ENCODE peak calls at places on chromosome 10, in seven cellular contexts. K is mesendoderm, D is neuronal stem cell, U is IMR-90, A is trophoblast cell, B is H1, V is mesenchymal stem cell. N is an unnamed sample.

GRCh38 chr10:68871105-68871711 is 29.9 kb upstream of the DDX50 start:
- DNase-seq in K (peak), D (peak), U (peak), A (no peak), B (no peak), V (peak), N (no peak)

GRCh38 chr10:59680199-59680598 is 29.5 kb downstream of the SLC16A9 start:
- DNase-seq in K (no peak), D (no peak), U (no peak), A (no peak), B (no peak), V (no peak), N (no peak)

GRCh38 chr10:89710748-89711147 is 9.4 kb downstream of the KIF20B start:
- DNase-seq in K (no peak), D (no peak), U (peak), A (no peak), B (no peak), V (no peak), N (no peak)

GRCh38 chr10:118983263-118983662 is 46.3 kb upstream of the NANOS1 start:
- DNase-seq in K (no peak), D (no peak), U (no peak), A (no peak), B (no peak), V (no peak), N (peak)

GRCh38 chr10:132522521-132523411 is 14.8 kb upstream of the INPP5A start:
- DNase-seq in K (no peak), D (no peak), U (no peak), A (no peak), B (no peak), V (no peak), N (peak)

GRCh38 chr10:11175823-11176243 is 158.2 kb downstream of the CELF2 start:
- DNase-seq in K (no peak), D (no peak), U (no peak), A (no peak), B (no peak), V (no peak), N (no peak)

GRCh38 chr10:100980327-100981110 is 6.8 kb downstream of the MRPL43 start:
- DNase-seq in K (no peak), D (no peak), U (no peak), A (no peak), B (no peak), V (no peak), N (no peak)

GRCh38 chr10:126057494-126057893 is 161.1 kb downstream of the FANK1 start:
- DNase-seq in K (no peak), D (no peak), U (no peak), A (no peak), B (no peak), V (no peak), N (no peak)

GRCh38 chr10:113454341-113455061 is 98.4 kb upstream of the HABP2 start:
- DNase-seq in K (peak), D (peak), U (peak), A (peak), B (peak), V (peak), N (peak)

GRCh38 chr10:132427939-132428367 is 31.0 kb downstream of the PWWP2B start:
- DNase-seq in K (no peak), D (no peak), U (no peak), A (no peak), B (no peak), V (no peak), N (no peak)

GRCh38 chr10:107728807-107729206 is 564.3 kb upstream of the SORCS1 start:
- DNase-seq in K (no peak), D (no peak), U (no peak), A (no peak), B (no peak), V (no peak), N (no peak)

GRCh38 chr10:124349231-124349992 is 69.3 kb downstream of the OAT start:
- DNase-seq in K (no peak), D (no peak), U (no peak), A (no peak), B (no peak), V (no peak), N (peak)

GRCh38 chr10:43286076-43286805 is 19.4 kb upstream of the RASGEF1A start:
- DNase-seq in K (no peak), D (no peak), U (no peak), A (no peak), B (no peak), V (no peak), N (no peak)

GRCh38 chr10:8130973-8131911 is 76.8 kb downstream of the GATA3 start:
- DNase-seq in K (no peak), D (no peak), U (peak), A (peak), B (no peak), V (peak), N (no peak)

GRCh38 chr10:90418869-90419652 is 438.8 kb downstream of the HTR7 start:
- DNase-seq in K (no peak), D (no peak), U (peak), A (peak), B (no peak), V (peak), N (no peak)

GRCh38 chr10:3955954-3956617 is 171.1 kb upstream of the KLF6 start:
- DNase-seq in K (peak), D (no peak), U (no peak), A (peak), B (no peak), V (no peak), N (peak)

GRCh38 chr10:108230478-108231170 is 1066.1 kb upstream of the SORCS1 start:
- DNase-seq in K (no peak), D (no peak), U (no peak), A (no peak), B (no peak), V (no peak), N (no peak)

GRCh38 chr10:35421553-35422178 is 85.4 kb downstream of the CCNY start:
- DNase-seq in K (peak), D (no peak), U (peak), A (peak), B (no peak), V (peak), N (no peak)

GRCh38 chr10:116147162-116147906 is 125.7 kb downstream of the GFRA1 start:
- DNase-seq in K (no peak), D (no peak), U (no peak), A (no peak), B (no peak), V (no peak), N (no peak)

GRCh38 chr10:110721406-110722038 is 77.4 kb downstream of the RBM20 start:
- DNase-seq in K (no peak), D (no peak), U (no peak), A (no peak), B (no peak), V (no peak), N (no peak)

GRCh38 chr10:115914475-115914874 is 358.5 kb downstream of the GFRA1 start:
- DNase-seq in K (no peak), D (no peak), U (no peak), A (no peak), B (no peak), V (no peak), N (no peak)

GRCh38 chr10:102450374-102451104 is 804 bp downstream of the C10orf95 start:
- DNase-seq in K (peak), D (peak), U (peak), A (peak), B (no peak), V (peak), N (peak)

DNA sequence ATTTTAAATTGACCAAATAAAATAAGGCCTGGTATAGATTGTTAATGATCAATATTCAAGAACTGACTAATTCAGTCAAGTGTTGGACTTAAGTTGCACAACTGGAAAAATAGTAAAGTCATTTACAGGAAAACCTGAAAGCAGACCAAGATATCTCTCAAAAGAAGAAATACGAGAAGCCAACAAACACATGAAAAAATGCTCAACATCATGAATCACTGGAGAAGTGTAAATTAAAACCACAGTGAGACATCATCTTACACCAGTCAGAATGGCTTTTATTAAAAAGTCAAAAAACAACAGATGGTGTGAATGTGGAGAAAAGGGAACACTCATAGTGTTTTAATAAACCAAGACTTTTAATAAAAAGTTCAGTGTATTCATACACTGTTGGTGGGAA is 80.4 kb upstream of the MALRD1 start:
- DNase-seq in K (no peak), D (no peak), U (no peak), A (no peak), B (no peak), V (no peak), N (no peak)
- H3K4me2 ChIP-seq in K (no peak), D (no peak), U (no peak), A (no peak), B (no peak), V (no peak), N (no peak)

DNA sequence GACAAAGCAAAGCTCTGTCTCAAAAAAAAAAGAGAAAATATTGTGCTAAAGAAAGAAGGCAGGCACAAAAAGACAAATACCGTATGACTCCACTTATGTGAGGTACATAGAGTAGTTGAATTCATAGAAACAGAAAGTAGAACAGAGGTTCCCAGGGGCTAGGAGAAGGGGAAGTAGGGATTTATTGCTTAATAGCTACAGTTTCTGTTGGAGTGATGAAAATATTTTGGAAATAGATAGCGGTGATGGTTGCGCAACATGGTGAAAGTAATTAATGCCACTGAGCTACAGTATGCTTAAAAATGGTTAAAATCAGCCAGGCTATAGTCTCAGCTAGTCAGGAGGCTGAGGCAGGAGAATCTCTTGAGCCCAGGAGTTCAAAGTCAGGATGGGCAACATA is 18.5 kb upstream of the NPFFR1 start:
- DNase-seq in K (no peak), D (no peak), U (peak), A (no peak), B (no peak), V (peak), N (no peak)
- H2BK120ac ChIP-seq in K (no peak), D (no peak), U (no peak), A (no peak), B (no peak), V (no peak), N (no peak)

GRCh38 chr10:29276251-29276850 is 12.5 kb upstream of the LYZL1 start:
- DNase-seq in K (no peak), D (no peak), U (no peak), A (no peak), B (no peak), V (peak), N (no peak)
- H3K4me2 ChIP-seq in K (no peak), D (no peak), U (no peak), A (no peak), B (no peak), V (no peak), N (no peak)

DNA sequence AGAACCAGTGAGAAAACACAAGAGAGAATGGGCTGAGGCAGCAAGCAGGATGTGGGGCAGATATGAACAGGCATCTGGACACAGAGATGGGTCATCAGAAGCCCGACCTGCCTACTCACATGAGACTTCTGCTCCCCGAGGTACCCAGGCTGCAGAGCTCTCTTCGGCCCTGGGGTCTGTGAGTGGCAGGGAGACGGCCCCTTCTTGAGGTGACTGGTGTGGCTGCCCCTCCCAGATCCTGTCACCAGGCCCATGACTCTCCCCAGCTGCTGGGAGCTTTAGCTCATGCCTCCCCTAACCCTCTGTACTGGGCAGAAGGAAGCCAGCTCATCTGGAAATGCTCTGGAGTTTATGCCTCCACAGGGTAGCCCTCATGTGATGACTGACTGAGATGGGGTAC is 157.6 kb upstream of the PCBD1 start:
- DNase-seq in K (no peak), D (no peak), U (no peak), A (no peak), B (no peak), V (no peak), N (no peak)
- H2BK120ac ChIP-seq in K (no peak), D (no peak), U (no peak), A (no peak), B (no peak), V (no peak), N (no peak)

DNA sequence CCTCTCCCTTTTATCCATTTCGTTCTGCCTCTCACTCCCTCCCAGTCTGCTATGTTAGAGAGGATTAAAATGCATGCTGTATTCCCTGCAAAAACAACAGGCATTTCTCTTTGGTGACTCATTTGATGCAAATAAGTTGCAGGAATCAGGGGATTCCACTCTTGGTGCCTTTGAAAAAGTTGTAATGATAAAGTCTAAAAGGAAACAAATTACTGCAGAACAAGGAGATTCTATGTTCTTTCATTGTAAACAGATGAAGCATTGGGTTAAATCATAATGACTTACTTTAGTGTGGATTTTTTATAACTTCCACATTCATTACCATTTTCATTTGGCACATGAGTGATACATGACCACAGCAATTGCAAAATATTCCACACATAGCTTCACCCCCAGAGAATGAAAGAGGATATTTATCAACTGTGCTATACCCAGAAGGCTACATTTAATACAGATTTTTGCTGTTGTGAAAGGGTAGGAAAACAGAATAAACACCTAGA is 33.4 kb upstream of the ABLIM1 start:
- DNase-seq in K (peak), D (no peak), U (peak), A (no peak), B (no peak), V (peak), N (no peak)
- H3K4me2 ChIP-seq in K (no peak), D (no peak), U (peak), A (no peak), B (no peak), V (no peak), N (no peak)

DNA sequence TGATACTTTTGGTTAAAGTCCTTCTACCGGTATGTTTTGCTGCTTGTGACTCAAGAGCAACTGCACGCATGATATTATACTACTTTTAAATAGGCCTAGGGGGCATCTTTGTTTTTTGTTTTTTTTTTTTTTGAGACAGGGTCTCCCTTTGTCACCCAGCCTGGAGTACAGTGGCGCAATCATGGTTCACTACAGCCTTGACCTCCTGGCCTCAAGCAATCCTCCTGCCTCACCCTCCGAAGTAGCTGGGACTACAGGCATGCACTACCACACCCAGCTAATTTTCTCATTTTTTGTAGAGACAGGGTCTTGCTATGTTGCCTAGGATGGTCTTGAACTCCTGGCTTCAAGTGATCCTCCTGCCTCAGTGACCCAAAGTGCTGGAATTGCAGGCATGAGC is 80.2 kb downstream of the ZMYND11 start:
- DNase-seq in K (no peak), D (no peak), U (no peak), A (no peak), B (no peak), V (no peak), N (no peak)
- H2BK120ac ChIP-seq in K (no peak), D (no peak), U (no peak), A (no peak), B (no peak), V (no peak), N (no peak)

DNA sequence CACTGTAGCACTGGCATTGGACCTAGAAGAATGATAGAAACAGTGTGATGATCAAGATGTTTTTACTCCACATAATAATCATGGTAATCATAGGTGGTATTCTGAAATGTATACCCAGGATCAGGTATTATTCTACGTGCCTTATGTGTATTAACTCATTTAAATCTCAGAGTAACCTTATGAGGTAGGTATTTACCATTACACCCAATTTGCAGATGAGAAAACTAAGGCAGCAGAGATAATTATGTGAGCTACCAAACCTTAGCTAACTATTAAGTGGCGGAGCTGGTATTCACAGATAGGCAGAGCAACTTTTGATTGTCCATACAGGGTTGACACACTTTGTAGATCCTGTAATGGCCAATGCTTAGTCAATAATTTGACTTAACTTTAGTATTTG is 2.5 kb downstream of the CAMK1D start:
- DNase-seq in K (no peak), D (no peak), U (no peak), A (no peak), B (no peak), V (no peak), N (no peak)
- H3K4me2 ChIP-seq in K (no peak), D (no peak), U (no peak), A (no peak), B (no peak), V (no peak), N (no peak)

GRCh38 chr10:74755273-74755672 is 71.1 kb upstream of the KAT6B start:
- DNase-seq in K (no peak), D (no peak), U (no peak), A (no peak), B (no peak), V (no peak), N (peak)
- H2BK120ac ChIP-seq in K (no peak), D (no peak), U (no peak), A (no peak), B (no peak), V (no peak), N (no peak)

N was measured in H9.